ENCODE peak calls at places on chromosome 3, in four cellular contexts. M, E, P and B are unnamed samples. For H3K9me3 and H3K36me3, the result is how much of the 10 kb centered on the place peaks cover.

GRCh38 chr3:111924283-111924682 is 54.5 kb upstream of the ABHD10 start:
- DNase-seq in E (peak), P (peak), M (no peak), B (no peak)

GRCh38 chr3:132268956-132269355 is 48.3 kb upstream of the ACP3 start:
- DNase-seq in M (peak), E (no peak), P (no peak), B (no peak)

GRCh38 chr3:16374047-16375019 is 109.3 kb downstream of the OXNAD1 start:
- DNase-seq in M (peak), E (no peak), P (no peak), B (no peak)

GRCh38 chr3:100454684-100455083 is 37.7 kb upstream of the TMEM45A start:
- DNase-seq in M (no peak), E (no peak), P (no peak), B (no peak)

GRCh38 chr3:25449857-25450256 is 21.8 kb downstream of the RARB start:
- DNase-seq in P (no peak), E (no peak), M (no peak), B (no peak)

GRCh38 chr3:190024912-190025311 is 95.8 kb downstream of the P3H2 start:
- DNase-seq in M (no peak), P (no peak), E (no peak), B (no peak)

GRCh38 chr3:155957412-155957880 is 87.0 kb downstream of the GMPS start:
- DNase-seq in M (no peak), E (no peak), P (no peak), B (no peak)

GRCh38 chr3:161333696-161334095 is 37.6 kb downstream of the SPTSSB start:
- DNase-seq in P (no peak), M (no peak), E (no peak), B (no peak)

GRCh38 chr3:123369085-123369484 is 79.8 kb downstream of the ADCY5 start:
- DNase-seq in E (no peak), M (no peak), P (no peak), B (no peak)

GRCh38 chr3:185216587-185216918 is 37.3 kb downstream of the EHHADH start:
- DNase-seq in E (no peak), P (no peak), M (no peak), B (peak)

GRCh38 chr3:146577662-146578061 is 27.5 kb downstream of the PLSCR5 start:
- DNase-seq in E (no peak), P (no peak), M (peak), B (no peak)

GRCh38 chr3:3798641-3799113 is 554 bp upstream of the LRRN1 start:
- DNase-seq in M (no peak), E (no peak), P (peak), B (no peak)

GRCh38 chr3:64501298-64501906 is 186.4 kb downstream of the ADAMTS9 start:
- DNase-seq in E (no peak), M (no peak), P (no peak), B (peak)

GRCh38 chr3:133944181-133944580 is 48.5 kb upstream of the RAB6B start:
- DNase-seq in E (no peak), P (no peak), M (no peak), B (peak)

GRCh38 chr3:158159714-158160113 is 49.8 kb downstream of the RSRC1 start:
- DNase-seq in M (no peak), P (no peak), E (no peak), B (no peak)

GRCh38 chr3:171936231-171936841 is 93.2 kb downstream of the TMEM212 start:
- DNase-seq in E (no peak), M (no peak), P (no peak), B (no peak)

GRCh38 chr3:74393426-74393825 is 221.0 kb downstream of the CNTN3 start:
- DNase-seq in P (no peak), M (no peak), E (no peak), B (no peak)

GRCh38 chr3:66110840-66111239 is 72.1 kb upstream of the MAGI1 start:
- DNase-seq in M (no peak), P (no peak), E (no peak), B (no peak)

GRCh38 chr3:28645149-28645548 is 296.5 kb upstream of the AZI2 start:
- DNase-seq in E (no peak), M (no peak), P (no peak), B (no peak)

GRCh38 chr3:31654998-31655397 is 122.3 kb downstream of the STT3B start:
- DNase-seq in M (no peak), E (no peak), P (no peak), B (no peak)

GRCh38 chr3:31653464-31653863 is 120.7 kb downstream of the STT3B start:
- DNase-seq in M (no peak), E (no peak), P (no peak), B (no peak)

GRCh38 chr3:31648286-31648968 is 115.7 kb downstream of the STT3B start:
- DNase-seq in P (no peak), M (no peak), E (no peak), B (no peak)

GRCh38 chr3:31652296-31652695 is 119.6 kb downstream of the STT3B start:
- DNase-seq in P (no peak), M (no peak), E (no peak), B (no peak)
- H3K9me3 ChIP-seq in P (under half), M (under half), E (under half), B (under half)

DNA sequence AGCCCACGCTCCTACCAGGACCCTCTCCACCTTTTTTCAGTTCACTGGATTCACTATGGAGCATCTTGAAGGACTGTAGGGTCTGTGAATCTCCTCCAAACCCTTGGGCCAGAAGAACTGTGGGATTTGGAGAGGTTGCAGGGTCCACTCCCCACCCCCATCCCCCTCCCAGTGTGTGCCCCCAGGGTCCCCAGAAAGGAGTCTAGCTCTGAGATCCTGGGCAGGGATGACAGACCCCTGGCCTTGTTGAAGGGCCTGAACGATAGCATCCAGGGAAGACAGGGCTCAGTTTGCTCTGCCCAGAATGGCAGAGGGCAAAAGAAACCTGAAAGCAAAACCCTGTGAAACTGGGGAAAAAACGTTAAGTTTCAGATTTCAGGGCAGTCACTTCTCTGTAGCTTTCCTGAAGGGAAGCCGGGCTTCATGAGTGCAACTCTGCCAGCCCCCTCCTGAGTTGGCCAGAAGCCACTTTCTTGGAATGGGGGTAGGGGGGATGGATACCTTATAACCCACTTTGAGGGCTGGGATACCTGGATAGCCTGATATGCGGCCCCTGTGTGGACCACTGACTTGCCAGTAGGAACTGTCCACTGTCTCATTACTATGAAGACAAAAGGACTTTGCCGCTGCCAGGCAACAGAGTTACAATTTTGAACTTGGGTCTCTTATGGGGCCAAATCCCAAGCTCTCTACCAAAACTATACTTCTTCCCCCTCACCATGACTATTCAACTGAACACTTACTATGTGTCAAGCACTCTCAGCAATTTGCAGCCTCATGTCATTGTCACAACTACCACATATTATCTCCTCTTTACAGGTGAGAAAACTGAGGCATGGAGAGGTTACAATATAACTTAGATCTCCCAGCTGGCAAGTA is 1.6 kb upstream of the CISH start:
- DNase-seq in M (no peak), E (no peak), P (no peak), B (no peak)
- H3K27ac ChIP-seq in M (no peak), E (peak), P (peak), B (no peak)

GRCh38 chr3:33027091-33027490 is 69.9 kb downstream of the GLB1 start:
- DNase-seq in P (no peak), M (no peak), E (no peak), B (no peak)

GRCh38 chr3:33019981-33020380 is 68.5 kb downstream of the CCR4 start:
- DNase-seq in M (no peak), P (no peak), E (no peak), B (no peak)

GRCh38 chr3:33025648-33026178 is 71.2 kb downstream of the GLB1 start:
- DNase-seq in E (no peak), M (no peak), P (no peak), B (no peak)

GRCh38 chr3:33026267-33026666 is 70.7 kb downstream of the GLB1 start:
- DNase-seq in E (no peak), P (no peak), M (no peak), B (no peak)

DNA sequence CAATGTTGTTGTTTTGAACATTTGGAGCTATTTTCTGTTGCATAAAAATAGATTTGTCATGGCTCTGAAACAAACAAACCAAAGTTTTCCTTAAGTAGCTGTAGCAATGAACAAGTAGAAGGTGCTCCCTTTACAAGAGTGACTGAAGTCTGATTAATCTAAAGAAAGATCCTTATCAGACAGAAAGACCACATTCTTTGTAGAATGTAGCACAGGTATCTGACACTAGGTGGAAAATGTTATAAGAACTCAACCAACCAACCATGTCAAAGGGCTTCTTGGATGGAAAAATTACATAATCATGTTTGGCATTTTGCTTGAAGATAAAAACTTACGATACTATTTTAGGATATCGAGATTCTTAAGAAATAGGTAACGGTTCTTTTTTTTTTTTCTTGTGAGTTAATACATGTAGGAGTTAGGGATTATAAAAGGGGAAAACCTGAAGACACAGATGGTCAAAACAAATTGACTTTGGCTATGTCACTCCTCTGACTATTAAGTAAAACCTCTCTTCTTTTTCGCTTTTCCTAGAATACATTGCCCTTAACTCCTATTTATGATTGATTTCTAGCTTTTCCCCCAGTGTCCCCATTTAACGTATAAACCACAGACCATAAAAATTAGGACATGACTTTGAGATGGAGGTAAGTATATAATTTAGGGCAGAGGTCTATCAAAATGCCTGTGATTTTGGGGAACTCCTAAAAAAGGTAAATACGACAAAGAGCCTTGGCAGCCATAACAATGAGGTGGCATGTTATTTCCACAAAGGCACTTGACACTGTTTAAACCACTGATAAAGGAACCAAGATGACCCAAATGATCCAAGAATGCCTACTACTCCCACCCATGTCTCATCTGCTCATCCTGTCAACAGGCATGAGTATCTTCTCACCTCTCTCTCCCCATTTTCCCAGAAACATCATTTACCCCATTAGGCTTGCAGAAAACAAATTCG is 72.0 kb downstream of the CCR4 start:
- DNase-seq in E (no peak), P (no peak), M (no peak), B (no peak)
- H3K36me3 ChIP-seq in E (half or more), P (under half), M (under half), B (under half)

GRCh38 chr3:147886889-147887288 is 477.7 kb downstream of the ZIC1 start:
- DNase-seq in M (no peak), P (no peak), E (no peak), B (no peak)

GRCh38 chr3:147887797-147888196 is 478.6 kb downstream of the ZIC1 start:
- DNase-seq in M (no peak), P (no peak), E (no peak), B (no peak)

DNA sequence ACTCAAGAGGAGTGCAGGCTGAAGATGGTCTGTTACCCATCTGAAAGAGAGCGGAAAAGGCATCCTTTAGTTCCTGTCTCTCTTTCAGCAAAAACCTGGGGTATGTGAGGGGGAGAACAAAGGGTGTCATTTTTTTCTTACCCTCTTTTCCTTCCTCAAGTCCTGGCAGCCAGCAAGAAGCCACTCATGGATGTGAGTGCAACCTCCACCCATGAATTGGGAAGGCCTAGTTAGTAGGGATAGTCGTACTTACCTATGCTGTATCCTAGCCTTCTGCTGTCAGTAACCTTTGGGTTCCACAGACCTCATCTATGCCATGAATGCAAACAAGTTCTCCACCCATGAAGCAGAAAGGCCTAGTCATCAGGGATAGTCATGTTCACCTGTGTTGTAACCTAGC is 472.8 kb downstream of the ZIC1 start:
- DNase-seq in M (no peak), P (no peak), E (no peak), B (no peak)
- H3K9me3 ChIP-seq in M (under half), P (under half), E (under half), B (under half)